ENCODE peak calls at places on chromosomes 3 and 15, in nine cellular contexts. M, C, E, Q, P, N, L, B and T are unnamed samples.

GRCh38 chr3:108818404-108818803 is 4.2 kb upstream of the TRAT1 start:
- DNase-seq in C (no peak), B (peak), M (no peak), Q (peak), P (no peak), N (peak), E (no peak), L (no peak), T (no peak)

GRCh38 chr15:52783191-52783829 is 6.8 kb downstream of the ONECUT1 start:
- DNase-seq in E (no peak), B (peak), N (no peak), M (no peak), P (no peak), C (no peak), Q (peak), L (no peak), T (no peak)

GRCh38 chr3:151362798-151363197 is 21.8 kb downstream of the P2RY12 start:
- DNase-seq in M (no peak), E (no peak), Q (no peak), C (no peak), B (peak), P (no peak), N (peak), L (no peak), T (no peak)

GRCh38 chr3:27632431-27633223 is 89.5 kb downstream of the EOMES start:
- DNase-seq in N (peak), M (peak), Q (peak), L (no peak), P (no peak), C (no peak), E (peak), B (peak), T (peak)

GRCh38 chr3:13072239-13073041 is 789 bp downstream of the IQSEC1 start:
- DNase-seq in Q (no peak), E (peak), B (no peak), N (no peak), M (no peak), P (no peak), L (no peak), C (no peak), T (no peak)

GRCh38 chr15:45734244-45734643 is 99.4 kb downstream of the SQOR start:
- DNase-seq in Q (no peak), P (no peak), M (no peak), C (no peak), L (no peak), N (no peak), B (no peak), E (no peak), T (no peak)

GRCh38 chr3:195591220-195591619 is 7.5 kb upstream of the APOD start:
- DNase-seq in B (no peak), L (no peak), N (no peak), C (no peak), M (no peak), Q (no peak), P (no peak), E (no peak), T (no peak)

GRCh38 chr3:138916824-138917223 is 30.1 kb downstream of the FOXL2 start:
- DNase-seq in Q (no peak), B (no peak), L (no peak), N (no peak), M (no peak), P (no peak), E (no peak), C (no peak), T (no peak)

GRCh38 chr15:70048196-70048565 is 49.5 kb downstream of the TLE3 start:
- DNase-seq in C (no peak), Q (no peak), B (no peak), E (no peak), P (no peak), L (no peak), N (no peak), M (peak), T (no peak)

GRCh38 chr3:16399473-16399872 is 114.0 kb downstream of the RFTN1 start:
- DNase-seq in P (peak), C (peak), N (no peak), L (no peak), Q (no peak), M (no peak), E (peak), B (peak), T (no peak)

GRCh38 chr3:38805765-38806386 is 10.1 kb downstream of the SCN10A start:
- DNase-seq in L (no peak), M (no peak), P (peak), C (no peak), N (peak), E (peak), B (peak), Q (peak), T (no peak)

GRCh38 chr3:173913397-173913796 is 515.9 kb downstream of the NLGN1 start:
- DNase-seq in B (peak), N (no peak), L (no peak), Q (no peak), M (no peak), P (no peak), E (peak), C (peak), T (no peak)

GRCh38 chr15:61660579-61660978 is 399.7 kb downstream of the VPS13C start:
- DNase-seq in E (no peak), C (no peak), P (no peak), B (peak), M (no peak), Q (no peak), L (no peak), N (no peak), T (no peak)

GRCh38 chr3:109413049-109413448 is 75.7 kb upstream of the DPPA4 start:
- DNase-seq in B (no peak), C (no peak), N (no peak), E (no peak), M (no peak), P (no peak), L (no peak), Q (no peak), T (no peak)

GRCh38 chr15:78914027-78914764 is 30.6 kb downstream of the CTSH start:
- DNase-seq in Q (no peak), P (no peak), B (no peak), N (no peak), C (no peak), M (peak), E (peak), L (no peak), T (no peak)

GRCh38 chr15:66886241-66886675 is 179.1 kb upstream of the SMAD3 start:
- DNase-seq in B (no peak), E (no peak), P (no peak), C (no peak), Q (no peak), L (no peak), M (no peak), N (no peak), T (no peak)

GRCh38 chr15:25710184-25710583 is 152.9 kb downstream of the ATP10A start:
- DNase-seq in P (no peak), E (peak), Q (peak), M (peak), B (peak), L (no peak), N (no peak), C (no peak), T (no peak)

GRCh38 chr15:25136119-25136518 is 181.3 kb downstream of the SNRPN start:
- DNase-seq in B (peak), M (no peak), C (no peak), L (no peak), N (no peak), Q (peak), P (no peak), E (no peak), T (no peak)

GRCh38 chr15:68652141-68652540 is 73.3 kb downstream of the CORO2B start:
- DNase-seq in E (peak), B (no peak), Q (no peak), M (peak), N (no peak), L (no peak), C (no peak), P (no peak), T (no peak)

GRCh38 chr15:63122002-63122893 is 587 bp downstream of the LACTB start:
- DNase-seq in P (no peak), C (peak), B (peak), E (peak), M (peak), L (peak), Q (peak), N (peak), T (peak)

GRCh38 chr15:75167588-75168076 is 34.0 kb upstream of the C15orf39 start:
- DNase-seq in N (no peak), P (no peak), Q (no peak), E (no peak), L (no peak), M (no peak), B (peak), C (no peak), T (no peak)

GRCh38 chr15:96947830-96948229 is 617.3 kb downstream of the NR2F2 start:
- DNase-seq in E (no peak), B (peak), C (no peak), L (no peak), Q (peak), M (no peak), P (no peak), N (no peak), T (no peak)

GRCh38 chr3:123370819-123371218 is 78.1 kb downstream of the ADCY5 start:
- DNase-seq in P (no peak), E (no peak), B (no peak), L (no peak), Q (no peak), C (no peak), N (no peak), M (no peak), T (no peak)

GRCh38 chr3:41131224-41131623 is 68.1 kb upstream of the CTNNB1 start:
- DNase-seq in C (no peak), B (no peak), P (no peak), Q (no peak), E (no peak), M (no peak), N (no peak), L (no peak), T (no peak)

GRCh38 chr3:100053929-100054620 is 60.2 kb downstream of the FILIP1L start:
- DNase-seq in M (no peak), B (no peak), L (no peak), Q (no peak), C (no peak), E (no peak), N (no peak), P (no peak), T (no peak)

GRCh38 chr15:64009798-64010241 is 36.5 kb downstream of the DAPK2 start:
- DNase-seq in E (no peak), C (no peak), N (no peak), L (no peak), P (no peak), M (no peak), B (no peak), Q (no peak), T (no peak)

GRCh38 chr3:129033619-129034321 is 26.8 kb upstream of the GP9 start:
- DNase-seq in P (no peak), Q (no peak), N (no peak), E (no peak), M (no peak), L (no peak), C (no peak), B (no peak), T (no peak)

GRCh38 chr3:67123914-67124313 is 125.8 kb downstream of the KBTBD8 start:
- DNase-seq in Q (no peak), B (no peak), M (no peak), N (no peak), E (no peak), L (no peak), C (no peak), P (no peak), T (no peak)

GRCh38 chr3:47556351-47556750 is 22.3 kb downstream of the CSPG5 start:
- DNase-seq in L (no peak), M (no peak), C (no peak), P (no peak), Q (no peak), B (no peak), E (no peak), N (no peak), T (no peak)

GRCh38 chr3:15291589-15292541 is 40.5 kb downstream of the SH3BP5 start:
- DNase-seq in E (no peak), N (peak), B (peak), C (no peak), L (no peak), Q (no peak), P (no peak), M (no peak), T (no peak)

GRCh38 chr15:65212097-65212496 is 824 bp upstream of the CILP start:
- DNase-seq in N (peak), C (no peak), E (no peak), B (no peak), P (no peak), L (no peak), Q (peak), M (no peak), T (no peak)

GRCh38 chr15:38540516-38540915 is 24.1 kb downstream of the RASGRP1 start:
- DNase-seq in Q (no peak), C (no peak), M (no peak), E (no peak), L (no peak), B (no peak), P (no peak), N (no peak), T (no peak)

GRCh38 chr15:47293763-47294162 is 423.5 kb upstream of the SEMA6D start:
- DNase-seq in Q (no peak), L (no peak), B (peak), C (no peak), M (peak), P (no peak), N (no peak), E (peak), T (no peak)

GRCh38 chr15:95690631-95691340 is 639.7 kb upstream of the NR2F2 start:
- DNase-seq in E (no peak), Q (no peak), N (no peak), L (no peak), C (no peak), B (no peak), P (peak), M (no peak), T (no peak)

GRCh38 chr15:29452881-29453731 is 183.5 kb upstream of the NSMCE3 start:
- DNase-seq in E (no peak), N (no peak), P (no peak), C (no peak), B (peak), L (no peak), Q (peak), M (no peak), T (no peak)